ENCODE peak calls at places on chromosomes 2 and 18, in ten cellular contexts. L is HEK293T; E is Daoy; M is activated naive CD8-positive, alpha-beta T cell treated with anti-CD3 and anti-CD28 coated beads, Interleukin-2, amount 10 ng/mL, durations not matched to agents 7 days and 5 days; U is heart right ventricle; A is nucleus accumbens; O is right lobe of liver; W is retina; B is stimulated activated CD4-positive, alpha-beta T cell treated with anti-CD3 and anti-CD28 coated beads, TNF-alpha, amount 100 ng/mL, for 4 hours; C is EL. J is an unnamed sample.

GRCh38 chr18:69840445-69840844 is 107.2 kb downstream of the CD226 start:
- DNase-seq in M (no peak), B (no peak), C (no peak), L (no peak), A (no peak), E (peak; percentile 33), W (no peak), O (no peak), U (no peak), J (no peak)

GRCh38 chr2:216829533-216829932 is 30.3 kb downstream of the TNP1 start:
- DNase-seq in M (no peak), L (no peak), C (peak; percentile 45), B (no peak), U (peak; percentile 93), W (no peak), E (peak; percentile 62), O (peak; percentile 88), A (no peak), J (no peak)

GRCh38 chr18:3044931-3045698 is 32.2 kb upstream of the LPIN2 start:
- DNase-seq in U (peak; percentile 33), A (no peak), M (no peak), B (no peak), W (no peak), O (peak; percentile 83), C (no peak), L (no peak), E (no peak), J (no peak)

GRCh38 chr18:50981381-50981780 is 13.5 kb downstream of the ELAC1 start:
- DNase-seq in U (no peak), E (no peak), B (no peak), M (no peak), W (no peak), A (no peak), O (no peak), L (no peak), C (peak; percentile 16), J (no peak)

GRCh38 chr18:56168049-56168781 is 470.2 kb downstream of the TXNL1 start:
- DNase-seq in W (no peak), A (no peak), E (peak; percentile 23), L (no peak), M (no peak), U (no peak), O (no peak), B (no peak), C (peak; percentile 83), J (no peak)

GRCh38 chr2:23954325-23955014 is 14.2 kb downstream of the UBXN2A start:
- DNase-seq in B (no peak), E (no peak), U (no peak), M (no peak), O (no peak), W (no peak), A (no peak), C (no peak), L (no peak), J (no peak)

GRCh38 chr18:31487251-31488015 is 10.5 kb upstream of the DSG2 start:
- DNase-seq in B (no peak), A (no peak), O (no peak), L (no peak), C (no peak), U (no peak), M (no peak), E (peak; percentile 88), W (no peak), J (no peak)

GRCh38 chr2:68975844-68976243 is 1.4 kb downstream of the GKN1 start:
- DNase-seq in E (no peak), U (no peak), O (no peak), C (no peak), M (no peak), B (no peak), A (no peak), W (no peak), L (no peak), J (no peak)

GRCh38 chr2:188787002-188787660 is 187.0 kb upstream of the COL3A1 start:
- DNase-seq in B (no peak), E (peak; percentile 33), U (no peak), C (peak; percentile 87), W (no peak), L (no peak), A (no peak), O (no peak), M (no peak), J (no peak)

GRCh38 chr2:86352137-86352931 is 14.9 kb upstream of the REEP1 start:
- DNase-seq in E (no peak), C (no peak), O (no peak), U (no peak), L (no peak), B (no peak), A (no peak), M (no peak), W (no peak), J (no peak)

GRCh38 chr2:200079356-200079755 is 124.0 kb downstream of the MAIP1 start:
- DNase-seq in C (no peak), B (no peak), M (no peak), A (no peak), W (no peak), E (no peak), L (no peak), O (no peak), U (no peak), J (no peak)

GRCh38 chr18:55879331-55879730 is 291.3 kb upstream of the TCF4 start:
- DNase-seq in O (no peak), M (no peak), E (no peak), C (no peak), B (no peak), L (no peak), U (no peak), W (no peak), A (no peak), J (no peak)

GRCh38 chr2:71082402-71083252 is 14.2 kb downstream of the NAGK start:
- DNase-seq in M (no peak), W (no peak), O (no peak), C (no peak), B (no peak), E (no peak), A (no peak), U (no peak), L (no peak), J (no peak)

GRCh38 chr18:48215876-48216638 is 193.1 kb downstream of the ZBTB7C start:
- DNase-seq in U (no peak), A (no peak), E (no peak), C (no peak), L (no peak), O (no peak), M (no peak), B (no peak), W (no peak), J (no peak)

GRCh38 chr2:74632939-74633312 is 15.2 kb downstream of the M1AP start:
- DNase-seq in E (no peak), A (no peak), U (no peak), C (no peak), L (no peak), W (no peak), B (no peak), O (no peak), M (no peak), J (no peak)

GRCh38 chr2:43228341-43228751 is 1.9 kb upstream of the ZFP36L2 start:
- DNase-seq in E (no peak), M (no peak), W (no peak), U (no peak), O (no peak), L (no peak), C (no peak), A (no peak), B (no peak), J (no peak)

GRCh38 chr2:86787701-86788100 is 3.0 kb downstream of the CD8A start:
- DNase-seq in U (peak; percentile 89), M (peak; percentile 56), L (no peak), O (no peak), W (peak; percentile 15), B (no peak), E (no peak), A (no peak), C (no peak), J (no peak)

GRCh38 chr2:18777250-18777812 is 188.0 kb upstream of the NT5C1B start:
- DNase-seq in L (peak; percentile 23), A (no peak), C (no peak), E (no peak), U (no peak), O (no peak), W (no peak), B (no peak), M (no peak), J (no peak)

GRCh38 chr18:9201224-9201623 is 64.6 kb downstream of the ANKRD12 start:
- DNase-seq in C (no peak), A (no peak), O (no peak), E (no peak), U (no peak), W (no peak), B (no peak), L (no peak), M (no peak), J (no peak)

GRCh38 chr2:38835015-38835601 is 40.6 kb downstream of the DHX57 start:
- DNase-seq in B (no peak), W (peak; percentile 27), U (no peak), M (no peak), C (peak; percentile 53), O (no peak), E (no peak), A (no peak), L (no peak), J (peak; percentile 21)

GRCh38 chr2:186032337-186032736 is 293.7 kb downstream of the FSIP2 start:
- DNase-seq in M (no peak), B (no peak), E (no peak), U (no peak), L (no peak), A (no peak), W (no peak), C (no peak), O (no peak), J (no peak)

GRCh38 chr2:239716536-239717318 is 308.4 kb downstream of the NDUFA10 start:
- DNase-seq in L (no peak), C (no peak), B (no peak), U (peak; percentile 41), O (no peak), E (no peak), A (no peak), M (no peak), W (peak; percentile 65), J (no peak)

GRCh38 chr2:85888745-85889647 is at the start of gene ST3GAL5:
- DNase-seq in E (peak; percentile 92), M (peak; percentile 98), O (peak; percentile 95), B (peak; percentile 98), C (peak; percentile 82), W (peak; percentile 92), A (peak; percentile 82), L (peak; percentile 94), U (peak; percentile 90), J (peak; percentile 95)

GRCh38 chr2:206993964-206994363 is 54.6 kb downstream of the CPO start:
- DNase-seq in O (no peak), W (no peak), A (no peak), C (peak; percentile 30), M (no peak), L (no peak), E (no peak), U (no peak), B (no peak), J (no peak)